ENCODE peak calls at places on chromosomes 13 and 19, in four cellular contexts. I, Q, Z and D are unnamed samples.

GRCh38 chr13:35219021-35219420 is 257.5 kb downstream of the MAB21L1 start:
- DNase-seq in I (no peak), Q (no peak), Z (no peak), D (no peak)

GRCh38 chr19:48419158-48419920 is 25.9 kb downstream of the GRIN2D start:
- DNase-seq in I (no peak), Q (peak; percentile 49), Z (peak; percentile 58), D (no peak)

GRCh38 chr13:94345374-94346195 is 133.9 kb downstream of the DCT start:
- DNase-seq in I (no peak), Q (no peak), Z (no peak), D (no peak)

GRCh38 chr13:67183151-67183550 is 47.0 kb downstream of the PCDH9 start:
- DNase-seq in I (no peak), Q (no peak), Z (no peak), D (no peak)

GRCh38 chr19:28140201-28140600 is 1072.8 kb downstream of the UQCRFS1 start:
- DNase-seq in I (no peak), Q (no peak), Z (no peak), D (no peak)

GRCh38 chr13:23025848-23026608 is 154.8 kb upstream of the SGCG start:
- DNase-seq in I (no peak), Q (no peak), Z (no peak), D (no peak)

GRCh38 chr13:38159710-38160109 is 189.9 kb upstream of the UFM1 start:
- DNase-seq in I (no peak), Q (no peak), Z (no peak), D (no peak)

GRCh38 chr19:7894612-7895309 is 6.5 kb downstream of the LRRC8E start:
- DNase-seq in I (no peak), Q (peak; percentile 73), Z (no peak), D (peak; percentile 75)

GRCh38 chr13:83216521-83217245 is 665.6 kb downstream of the SLITRK1 start:
- DNase-seq in I (no peak), Q (no peak), Z (no peak), D (no peak)

GRCh38 chr13:114132419-114133121 is at the start of gene RASA3:
- DNase-seq in I (peak; percentile 64), Q (peak; percentile 82), Z (peak; percentile 83), D (no peak)

GRCh38 chr13:112744306-112745021 is 54.6 kb downstream of the ATP11A start:
- DNase-seq in I (no peak), Q (no peak), Z (no peak), D (no peak)

GRCh38 chr19:2661615-2662014 is 40.9 kb downstream of the GNG7 start:
- DNase-seq in I (no peak), Q (no peak), Z (no peak), D (no peak)

GRCh38 chr13:39787086-39787487 is 131.6 kb downstream of the COG6 start:
- DNase-seq in I (no peak), Q (no peak), Z (no peak), D (no peak)

GRCh38 chr19:40539070-40539469 is 37.6 kb upstream of the SHKBP1 start:
- DNase-seq in I (no peak), Q (no peak), Z (no peak), D (no peak)

GRCh38 chr13:99218969-99219368 is 18.3 kb downstream of the UBAC2 start:
- DNase-seq in I (no peak), Q (no peak), Z (no peak), D (no peak)

GRCh38 chr13:28820099-28821051 is at the start of gene MTUS2:
- DNase-seq in I (no peak), Q (no peak), Z (peak; percentile 53), D (no peak)

GRCh38 chr19:51181913-51182419 is 39.9 kb downstream of the SIGLEC7 start:
- DNase-seq in I (peak; percentile 23), Q (no peak), Z (no peak), D (no peak)

GRCh38 chr13:109154546-109154945 is 525.1 kb downstream of the MYO16 start:
- DNase-seq in I (no peak), Q (no peak), Z (no peak), D (no peak)

GRCh38 chr19:49952906-49953305 is 8.1 kb downstream of the SIGLEC11 start:
- DNase-seq in I (no peak), Q (no peak), Z (no peak), D (no peak)

GRCh38 chr13:106139407-106139806 is 396.1 kb downstream of the EFNB2 start:
- DNase-seq in I (no peak), Q (no peak), Z (no peak), D (no peak)

GRCh38 chr13:28657784-28658538 is 969 bp upstream of the POMP start:
- DNase-seq in I (no peak), Q (no peak), Z (no peak), D (no peak)

GRCh38 chr13:98978280-98978679 is 416 bp upstream of the DOCK9 start:
- DNase-seq in I (no peak), Q (no peak), Z (no peak), D (no peak)

GRCh38 chr13:32824671-32825070 is 191.6 kb upstream of the KL start:
- DNase-seq in I (no peak), Q (no peak), Z (no peak), D (no peak)

GRCh38 chr13:113932060-113932459 is 41.8 kb downstream of the C13orf46 start:
- DNase-seq in I (no peak), Q (peak; percentile 5), Z (no peak), D (no peak)

GRCh38 chr13:37476874-37477273 is 121.7 kb downstream of the POSTN start:
- DNase-seq in I (no peak), Q (no peak), Z (no peak), D (no peak)

GRCh38 chr13:96792188-96792587 is 202.1 kb downstream of the OXGR1 start:
- DNase-seq in I (no peak), Q (no peak), Z (no peak), D (no peak)

GRCh38 chr19:19644054-19644388 is 564 bp upstream of the GMIP start:
- DNase-seq in I (no peak), Q (no peak), Z (no peak), D (no peak)

GRCh38 chr19:55472463-55472862 is 4.0 kb upstream of the ZNF628 start:
- DNase-seq in I (no peak), Q (no peak), Z (no peak), D (no peak)

GRCh38 chr13:85204668-85205344 is 594.4 kb downstream of the SLITRK6 start:
- DNase-seq in I (no peak), Q (no peak), Z (no peak), D (no peak)

GRCh38 chr19:9500796-9501195 is 2.4 kb upstream of the ZNF560 start:
- DNase-seq in I (no peak), Q (no peak), Z (no peak), D (no peak)

GRCh38 chr13:98930014-98930625 is 47.7 kb downstream of the DOCK9 start:
- DNase-seq in I (no peak), Q (no peak), Z (no peak), D (no peak)

GRCh38 chr13:113792236-113792770 is 33.3 kb downstream of the TMEM255B start:
- DNase-seq in I (no peak), Q (no peak), Z (no peak), D (no peak)

GRCh38 chr13:48533986-48534600 is 1.2 kb upstream of the RCBTB2 start:
- DNase-seq in I (no peak), Q (no peak), Z (no peak), D (no peak)

GRCh38 chr13:26950968-26951367 is 190.4 kb upstream of the GPR12 start:
- DNase-seq in I (no peak), Q (no peak), Z (no peak), D (no peak)

GRCh38 chr13:54637377-54637776 is 1608.8 kb downstream of the OLFM4 start:
- DNase-seq in I (no peak), Q (no peak), Z (no peak), D (no peak)

GRCh38 chr13:51714663-51715168 is 89.2 kb downstream of the DHRS12 start:
- DNase-seq in I (no peak), Q (no peak), Z (no peak), D (no peak)

GRCh38 chr19:33814181-33815165 is 17.8 kb downstream of the KCTD15 start:
- DNase-seq in I (no peak), Q (no peak), Z (peak; percentile 20), D (peak; percentile 20)

GRCh38 chr19:47377208-47377701 is 28.1 kb downstream of the DHX34 start:
- DNase-seq in I (no peak), Q (no peak), Z (peak; percentile 89), D (no peak)

GRCh38 chr19:30317403-30317802 is 54.8 kb upstream of the ZNF536 start:
- DNase-seq in I (no peak), Q (peak; percentile 17), Z (no peak), D (no peak)

DNA sequence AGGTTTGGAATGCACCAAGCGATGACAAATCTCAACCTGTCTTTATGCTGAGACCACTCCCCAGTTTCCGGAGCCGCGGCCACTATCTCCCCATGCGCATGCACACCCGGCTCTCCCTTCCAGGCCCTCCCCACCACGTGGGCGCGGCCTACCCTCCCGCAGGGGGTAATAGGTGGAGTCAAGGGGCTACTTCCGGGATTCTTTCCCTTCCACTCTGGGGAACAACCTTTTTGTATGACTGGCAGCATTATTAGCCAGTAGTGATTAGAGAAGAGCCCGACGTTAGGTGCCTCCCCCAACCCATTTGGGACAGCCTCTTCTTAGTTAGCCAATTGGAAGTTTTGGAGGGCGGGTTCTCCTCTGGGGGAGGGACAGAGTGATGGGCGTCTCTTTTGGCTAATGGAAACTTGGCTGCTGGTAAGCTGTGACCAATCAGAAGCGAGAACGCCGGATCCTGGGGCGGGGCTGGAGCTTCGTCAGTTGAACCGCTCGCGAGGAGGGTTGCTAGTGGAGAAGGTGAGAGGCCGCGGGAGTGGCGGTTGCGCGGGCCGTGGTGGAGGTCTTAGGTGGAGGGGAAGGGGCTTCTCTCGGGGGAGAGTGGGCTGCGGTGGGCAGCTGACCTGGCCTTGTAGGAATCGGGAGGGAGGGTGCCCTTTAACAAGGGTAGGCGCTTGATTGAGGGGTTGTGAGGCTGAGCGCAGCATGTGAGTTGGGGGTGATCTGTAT is at the start of gene CCDC61:
- DNase-seq in I (peak; percentile 93), Q (peak; percentile 96), Z (peak; percentile 94), D (peak; percentile 99)
- TF ChIP-seq POLR2A in I (peak; percentile 50), Q (peak; percentile 88), Z (peak; percentile 87), D (peak; percentile 68)

GRCh38 chr19:21585491-21585890 is 80.1 kb downstream of the ZNF429 start:
- DNase-seq in I (no peak), Q (peak; percentile 39), Z (no peak), D (no peak)
- H3K9me3 ChIP-seq in I (no peaks in the 10 kb centered on the region), Q (no peaks in the 10 kb centered on the region), Z (no peaks in the 10 kb centered on the region), D (no peaks in the 10 kb centered on the region)

GRCh38 chr19:10761443-10762242 is 43.8 kb downstream of the DNM2 start:
- DNase-seq in I (no peak), Q (peak; percentile 44), Z (no peak), D (no peak)
- H3K4me1 ChIP-seq in I (peaks cover 20% of the 10 kb centered on the region), Q (peaks cover 75% of the 10 kb centered on the region), Z (peaks cover 5% of the 10 kb centered on the region), D (peaks cover 5% of the 10 kb centered on the region)

GRCh38 chr13:30418886-30419459 is 3.3 kb upstream of the UBE2L5 start:
- DNase-seq in I (no peak), Q (no peak), Z (no peak), D (no peak)

GRCh38 chr13:30418075-30418715 is 4.1 kb upstream of the UBE2L5 start:
- DNase-seq in I (no peak), Q (no peak), Z (no peak), D (no peak)

GRCh38 chr13:30421093-30422055 is 919 bp upstream of the UBE2L5 start:
- DNase-seq in I (peak; percentile 80), Q (peak; percentile 82), Z (peak; percentile 91), D (peak; percentile 77)

GRCh38 chr13:30423891-30424290 is 1.6 kb downstream of the UBE2L5 start:
- DNase-seq in I (no peak), Q (no peak), Z (no peak), D (no peak)

GRCh38 chr13:30422056-30422914 is at the start of gene UBE2L5:
- DNase-seq in I (peak; percentile 76), Q (peak; percentile 82), Z (peak; percentile 89), D (peak; percentile 78)
- TF ChIP-seq POLR2A in I (no peak), Q (no peak), Z (peak; percentile 86), D (no peak)